ENCODE peak calls at places on chromosomes 3 and 15, in seven cellular contexts. B, E, K, D, Z, G and J are unnamed samples.

GRCh38 chr15:42650208-42651066 is 75.0 kb downstream of the STARD9 start:
- DNase-seq in Z (peak), B (peak), E (peak), K (peak), D (peak), G (peak), J (peak)

GRCh38 chr3:53303957-53304356 is 43.4 kb downstream of the DCP1A start:
- DNase-seq in B (no peak), Z (no peak), G (no peak), E (no peak), D (no peak), K (no peak), J (no peak)

GRCh38 chr15:94297543-94297942 is 66.2 kb downstream of the MCTP2 start:
- DNase-seq in D (no peak), G (no peak), K (no peak), Z (no peak), E (no peak), B (no peak), J (no peak)

GRCh38 chr15:81813215-81813614 is 232.6 kb downstream of the MEX3B start:
- DNase-seq in B (no peak), E (no peak), G (no peak), K (no peak), Z (peak), D (peak), J (no peak)

GRCh38 chr3:127867986-127868385 is 45.7 kb upstream of the MGLL start:
- DNase-seq in D (no peak), Z (no peak), G (no peak), B (no peak), E (no peak), K (no peak), J (no peak)

GRCh38 chr3:37229740-37230139 is 55.4 kb upstream of the LRRFIP2 start:
- DNase-seq in K (no peak), Z (no peak), G (no peak), B (no peak), D (no peak), E (no peak), J (no peak)

GRCh38 chr3:59436164-59436958 is 386.5 kb upstream of the CFAP20DC start:
- DNase-seq in D (no peak), Z (no peak), G (no peak), E (no peak), B (no peak), K (no peak), J (no peak)

GRCh38 chr15:39549912-39550311 is 31.0 kb upstream of the THBS1 start:
- DNase-seq in E (no peak), K (no peak), Z (no peak), G (no peak), B (no peak), D (no peak), J (no peak)

GRCh38 chr3:27800261-27800660 is 78.1 kb upstream of the EOMES start:
- DNase-seq in G (no peak), K (no peak), D (no peak), B (no peak), Z (no peak), E (no peak), J (no peak)

GRCh38 chr3:55622733-55623132 is 135.6 kb upstream of the WNT5A start:
- DNase-seq in E (peak), Z (no peak), G (no peak), B (no peak), D (no peak), K (no peak), J (no peak)

GRCh38 chr15:101068523-101068960 is 149.4 kb downstream of the LRRK1 start:
- DNase-seq in D (no peak), K (no peak), Z (no peak), B (no peak), G (no peak), E (no peak), J (no peak)

GRCh38 chr3:180036678-180037455 is at the start of gene PEX5L:
- DNase-seq in B (no peak), G (no peak), Z (peak), K (no peak), E (no peak), D (peak), J (no peak)

GRCh38 chr3:114178770-114179368 is at the start of gene DRD3:
- DNase-seq in D (peak), K (no peak), E (no peak), B (no peak), Z (peak), G (no peak), J (no peak)

GRCh38 chr15:92733934-92734521 is 78.5 kb upstream of the FAM174B start:
- DNase-seq in E (no peak), K (no peak), D (peak), G (no peak), B (peak), Z (peak), J (no peak)

GRCh38 chr15:59138243-59138642 is 33.3 kb downstream of the CCNB2 start:
- DNase-seq in D (peak), Z (peak), K (no peak), G (no peak), E (no peak), B (peak), J (peak)

GRCh38 chr15:66254364-66255292 is 1.1 kb upstream of the MEGF11 start:
- DNase-seq in G (no peak), B (no peak), E (no peak), Z (peak), K (no peak), D (peak), J (no peak)

GRCh38 chr3:46098319-46098761 is 71.1 kb upstream of the XCR1 start:
- DNase-seq in G (no peak), E (no peak), D (no peak), Z (no peak), B (peak), K (no peak), J (peak)

GRCh38 chr3:12691733-12692132 is 27.8 kb upstream of the RAF1 start:
- DNase-seq in E (no peak), Z (no peak), D (no peak), B (no peak), K (no peak), G (no peak), J (no peak)

GRCh38 chr3:145898487-145898886 is 262.5 kb downstream of the PLOD2 start:
- DNase-seq in E (no peak), K (no peak), D (no peak), G (no peak), Z (peak), B (no peak), J (no peak)

GRCh38 chr3:105746226-105746996 is 122.4 kb downstream of the CBLB start:
- DNase-seq in E (no peak), K (peak), Z (no peak), D (no peak), G (no peak), B (no peak), J (no peak)

GRCh38 chr15:35769656-35770055 is 223.7 kb upstream of the DPH6 start:
- DNase-seq in K (no peak), Z (no peak), D (no peak), E (no peak), G (no peak), B (no peak), J (no peak)

GRCh38 chr15:72227192-72227586 is 3.8 kb downstream of the PKM start:
- DNase-seq in D (no peak), K (peak), G (no peak), E (no peak), Z (no peak), B (peak), J (peak)

GRCh38 chr3:58434170-58434507 is 507 bp upstream of the PDHB start:
- DNase-seq in G (no peak), D (no peak), K (no peak), Z (no peak), B (no peak), E (no peak), J (no peak)

GRCh38 chr3:124760601-124761000 is 30.3 kb downstream of the UMPS start:
- DNase-seq in G (no peak), Z (peak), K (no peak), D (no peak), E (no peak), B (no peak), J (no peak)

GRCh38 chr3:87145553-87145952 is 81.6 kb upstream of the CHMP2B start:
- DNase-seq in G (no peak), K (no peak), E (no peak), Z (peak), B (no peak), D (peak), J (no peak)
- TF ChIP-seq CTCF in G (no peak), K (peak), E (peak), Z (peak), B (no peak), D (peak), J (no peak)

GRCh38 chr15:91268510-91268909 is 168.5 kb downstream of the SV2B start:
- DNase-seq in Z (peak), B (no peak), G (no peak), K (no peak), E (no peak), D (peak), J (no peak)
- TF ChIP-seq CTCF in Z (peak), B (no peak), G (no peak), K (peak), E (peak), D (peak), J (no peak)

DNA sequence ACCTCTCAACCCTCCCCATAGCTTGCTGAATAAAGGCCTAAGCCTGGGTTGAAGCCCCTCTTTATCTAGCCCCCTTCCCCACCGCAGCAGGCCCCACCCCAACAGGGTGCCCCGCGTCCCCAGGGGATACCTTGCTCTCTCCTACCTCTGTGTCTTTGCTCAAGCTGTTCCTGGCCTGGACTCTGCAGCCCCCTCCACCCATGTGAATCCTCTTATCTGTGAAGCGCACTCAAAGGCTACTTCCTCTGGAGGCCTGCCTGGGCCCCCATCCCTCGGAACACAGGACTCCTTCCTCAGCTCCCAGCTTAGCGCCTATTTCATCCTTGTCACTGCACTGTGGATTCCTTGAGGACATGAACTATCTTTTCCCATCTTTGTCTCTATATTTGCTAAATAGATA is 61.4 kb upstream of the HERC1 start:
- DNase-seq in G (no peak), B (no peak), Z (no peak), E (no peak), D (no peak), K (no peak), J (no peak)
- TF ChIP-seq CTCF in G (no peak), B (no peak), Z (no peak), E (no peak), D (no peak), K (no peak), J (no peak)

DNA sequence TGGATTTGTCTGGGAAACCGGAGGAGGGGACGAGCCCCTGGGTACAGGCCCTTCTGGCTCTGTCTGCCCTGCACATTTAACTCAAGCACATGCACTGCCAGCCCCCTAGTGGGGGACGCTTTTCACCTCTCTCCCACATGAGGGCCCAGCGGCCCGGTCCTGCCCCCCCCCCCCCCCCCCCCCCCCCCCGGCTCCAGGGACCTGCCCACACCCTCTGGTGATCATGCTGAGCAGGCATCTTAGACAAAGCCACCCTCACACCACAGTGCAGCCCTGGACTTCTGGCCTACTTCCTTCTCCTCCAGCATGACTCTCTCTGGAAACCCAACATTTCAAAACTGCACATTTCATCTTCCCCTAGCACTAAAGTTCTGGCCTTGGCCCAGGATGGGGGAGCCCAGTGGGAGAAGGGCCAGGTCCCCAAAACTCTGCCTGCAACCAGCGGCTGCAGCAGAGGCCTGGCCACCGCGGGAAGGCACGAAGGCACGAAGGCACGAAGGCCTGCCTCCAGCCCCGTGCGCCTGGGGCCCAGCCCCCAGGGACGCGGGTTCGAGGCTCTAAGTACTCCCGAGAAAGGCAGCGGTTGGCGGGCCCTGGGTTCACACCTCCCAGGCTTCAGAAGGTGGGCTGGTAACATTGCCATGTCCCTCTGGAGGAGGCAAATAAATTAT is 14.1 kb downstream of the KLF15 start:
- DNase-seq in K (no peak), G (no peak), E (no peak), Z (peak), B (no peak), D (peak), J (peak)
- TF ChIP-seq CTCF in K (no peak), G (no peak), E (no peak), Z (peak), B (no peak), D (no peak), J (no peak)

GRCh38 chr3:44554626-44555592 is at the start of gene ZKSCAN7:
- DNase-seq in E (no peak), D (peak), Z (peak), B (peak), G (no peak), K (no peak), J (peak)
- TF ChIP-seq CTCF in E (no peak), D (no peak), Z (no peak), B (no peak), G (no peak), K (no peak), J (no peak)

DNA sequence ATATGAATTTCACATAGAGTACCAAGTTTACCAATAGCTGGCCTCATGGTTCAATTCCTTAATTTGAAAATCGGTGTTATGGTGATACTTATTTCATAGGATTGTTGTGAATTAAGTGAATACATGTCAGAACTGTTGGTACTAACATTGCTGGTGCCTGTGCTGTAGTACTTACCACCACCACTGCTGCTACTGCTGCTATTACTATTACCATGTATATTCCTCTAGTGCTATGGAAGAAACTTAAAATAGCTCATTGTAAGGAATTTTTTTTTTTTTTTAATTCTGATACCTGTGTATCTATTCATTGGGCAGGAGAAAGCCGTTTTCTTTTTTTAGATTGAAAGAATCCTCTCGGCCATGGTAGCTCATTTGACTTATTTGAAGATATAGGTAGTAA is 3.6 kb downstream of the FYTTD1 start:
- DNase-seq in K (no peak), B (no peak), D (no peak), Z (no peak), E (no peak), G (no peak), J (no peak)
- TF ChIP-seq CTCF in K (peak), B (no peak), D (no peak), Z (no peak), E (no peak), G (peak), J (no peak)

GRCh38 chr15:49225572-49226281 is 55.7 kb downstream of the GALK2 start:
- DNase-seq in B (no peak), D (peak), E (no peak), K (no peak), Z (peak), G (no peak), J (no peak)
- TF ChIP-seq CTCF in B (no peak), D (no peak), E (no peak), K (peak), Z (peak), G (no peak), J (no peak)

DNA sequence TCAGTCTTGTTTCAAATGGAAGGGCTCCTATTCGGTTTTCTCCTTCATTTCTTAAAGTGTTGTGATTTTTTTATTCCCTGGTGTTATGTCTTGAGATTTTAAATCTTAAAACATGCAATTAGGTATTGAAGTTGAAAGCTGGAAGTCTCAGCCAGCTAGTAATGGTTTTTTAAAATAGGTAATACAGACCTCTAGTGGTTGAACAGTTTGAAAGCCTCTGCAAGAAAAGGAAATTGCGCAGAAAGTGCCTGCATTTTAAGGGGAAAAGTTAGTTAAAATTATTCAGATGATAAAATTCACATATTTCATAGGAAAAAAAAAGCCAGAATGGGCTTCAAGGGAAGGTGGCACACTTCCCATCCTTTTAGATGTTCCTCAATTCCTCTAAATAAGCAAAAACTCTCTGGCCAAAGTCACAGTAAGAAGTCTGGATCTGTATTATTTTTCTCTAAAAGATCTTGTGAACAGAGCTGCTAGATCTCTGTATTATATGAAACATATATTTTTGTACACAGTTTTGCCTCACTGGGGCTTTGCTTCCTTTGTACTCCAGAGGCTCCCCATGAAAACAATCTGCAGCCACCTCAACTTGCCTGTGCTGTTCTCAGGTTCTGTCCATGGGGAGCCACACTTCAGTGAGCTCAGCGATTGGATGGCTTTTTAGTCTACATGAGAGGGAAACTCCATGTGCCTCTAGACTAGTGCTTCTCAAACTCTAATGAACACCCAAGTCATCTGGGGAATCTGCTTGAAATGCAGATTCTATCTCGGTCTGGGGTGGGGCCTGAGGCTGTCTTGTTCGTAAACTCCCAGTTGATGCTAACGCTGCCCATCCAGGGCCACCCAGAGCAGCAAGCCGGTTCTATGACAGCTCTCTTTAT is 21.5 kb downstream of the AGTR1 start:
- DNase-seq in G (no peak), Z (peak), D (peak), K (no peak), E (no peak), B (no peak), J (no peak)
- TF ChIP-seq CTCF in G (peak), Z (peak), D (no peak), K (peak), E (peak), B (no peak), J (peak)

GRCh38 chr15:57307527-57308193 is 68.6 kb upstream of the CGNL1 start:
- DNase-seq in K (no peak), B (no peak), G (no peak), E (no peak), D (no peak), Z (no peak), J (no peak)

GRCh38 chr15:57306305-57306943 is 69.9 kb upstream of the CGNL1 start:
- DNase-seq in Z (peak), D (peak), G (peak), E (no peak), B (peak), K (no peak), J (peak)

GRCh38 chr15:57310876-57311275 is 65.4 kb upstream of the CGNL1 start:
- DNase-seq in Z (no peak), D (no peak), E (no peak), B (no peak), K (no peak), G (no peak), J (no peak)

GRCh38 chr15:57305009-57305408 is 71.3 kb upstream of the CGNL1 start:
- DNase-seq in K (no peak), E (no peak), B (no peak), G (no peak), D (no peak), Z (no peak), J (no peak)

DNA sequence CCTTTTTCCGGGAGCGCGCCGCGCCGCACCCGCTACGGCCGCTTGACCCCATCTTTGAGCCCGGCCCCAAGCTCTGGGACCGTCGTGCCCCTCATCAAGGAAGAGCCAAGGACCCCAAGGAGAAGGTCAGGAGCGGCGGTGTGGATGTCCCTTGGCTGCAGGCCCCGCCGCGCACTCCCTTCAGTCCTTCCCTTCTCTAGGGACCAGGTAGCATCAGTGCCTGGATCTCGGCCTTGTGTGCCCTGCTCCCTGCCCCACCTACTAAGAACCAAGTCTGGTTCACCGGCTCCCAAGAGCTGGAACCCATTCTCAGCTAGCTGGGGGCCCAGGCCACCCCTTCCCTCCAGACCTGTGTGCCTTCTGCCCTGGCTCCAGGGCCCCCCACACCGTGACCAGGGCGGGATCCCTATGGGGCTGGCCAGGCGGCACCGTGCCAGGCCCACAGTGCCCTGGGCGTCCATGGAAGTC is 69.3 kb upstream of the CGNL1 start:
- DNase-seq in B (no peak), G (no peak), D (no peak), E (no peak), Z (peak), K (no peak), J (no peak)
- TF ChIP-seq CTCF in B (no peak), G (no peak), D (peak), E (no peak), Z (no peak), K (no peak), J (no peak)